ENCODE peak calls at places on chromosomes 3 and 15, in nine cellular contexts. F, G, P, C, N, D, M, A and B are unnamed samples.

GRCh38 chr3:56291244-56291680 is 177.0 kb downstream of the ERC2 start:
- DNase-seq in M (no peak), A (no peak), C (no peak), N (no peak), P (no peak), F (no peak), D (peak; percentile 59), G (no peak), B (no peak)

GRCh38 chr15:36356511-36356910 is 222.9 kb upstream of the CDIN1 start:
- DNase-seq in A (no peak), P (no peak), G (no peak), N (no peak), F (no peak), C (no peak), M (peak; percentile 45), D (no peak), B (no peak)

GRCh38 chr15:74845208-74845568 is 2.2 kb upstream of the ULK3 start:
- DNase-seq in N (no peak), M (no peak), P (no peak), F (no peak), C (peak; percentile 41), A (no peak), D (no peak), G (peak; percentile 63), B (peak; percentile 50)

GRCh38 chr15:100094127-100094510 is 247.7 kb downstream of the ADAMTS17 start:
- DNase-seq in C (no peak), F (no peak), N (no peak), G (no peak), A (no peak), P (no peak), D (no peak), M (no peak), B (no peak)

GRCh38 chr15:38455096-38455495 is 1.2 kb downstream of the FAM98B start:
- DNase-seq in M (no peak), D (peak; percentile 19), A (no peak), C (no peak), N (no peak), P (no peak), F (no peak), G (no peak), B (no peak)

GRCh38 chr15:68417897-68418296 is 14.1 kb downstream of the ITGA11 start:
- DNase-seq in P (no peak), N (no peak), G (no peak), M (no peak), C (no peak), D (no peak), F (no peak), A (no peak), B (no peak)

GRCh38 chr15:75200765-75201608 is 695 bp upstream of the C15orf39 start:
- DNase-seq in F (peak; percentile 23), A (peak; percentile 27), D (peak; percentile 42), G (peak; percentile 89), M (no peak), N (no peak), C (no peak), P (peak; percentile 58), B (no peak)

GRCh38 chr15:81725590-81725989 is 320.2 kb downstream of the MEX3B start:
- DNase-seq in M (no peak), D (no peak), A (no peak), G (no peak), F (no peak), N (no peak), C (no peak), P (no peak), B (no peak)

GRCh38 chr3:38349684-38350359 is 3.2 kb downstream of the XYLB start:
- DNase-seq in N (no peak), F (peak; percentile 13), C (no peak), G (no peak), A (no peak), M (peak; percentile 47), D (no peak), P (no peak), B (no peak)

GRCh38 chr3:112734718-112735350 is 93.9 kb upstream of the CCDC80 start:
- DNase-seq in G (peak; percentile 83), P (no peak), D (peak; percentile 90), F (peak; percentile 82), C (peak; percentile 36), N (peak; percentile 90), M (peak; percentile 84), A (peak; percentile 62), B (peak; percentile 39)

GRCh38 chr3:101850327-101851048 is 1.2 kb downstream of the NFKBIZ start:
- DNase-seq in D (peak; percentile 88), N (no peak), A (no peak), C (no peak), M (peak; percentile 47), G (peak; percentile 62), F (peak; percentile 77), P (no peak), B (no peak)

GRCh38 chr3:23966308-23966707 is 21.2 kb downstream of the NR1D2 start:
- DNase-seq in D (peak; percentile 88), N (no peak), A (no peak), M (no peak), C (no peak), P (no peak), F (peak; percentile 89), G (no peak), B (no peak)

GRCh38 chr3:182325213-182325941 is 467.9 kb upstream of the ATP11B start:
- DNase-seq in G (no peak), N (no peak), C (no peak), F (no peak), D (no peak), P (no peak), M (peak; percentile 78), A (no peak), B (no peak)

GRCh38 chr3:59327324-59327939 is 277.6 kb upstream of the CFAP20DC start:
- DNase-seq in D (peak; percentile 76), P (no peak), G (no peak), C (no peak), N (no peak), A (no peak), F (no peak), M (peak; percentile 78), B (no peak)